ENCODE peak calls at places on chromosomes 6 and 20, in five cellular contexts. Y, C, U, S and Q are unnamed samples.

GRCh38 chr6:5672581-5673011 is 334.1 kb downstream of the NRN1 start:
- DNase-seq in Y (peak; percentile 90), C (no peak), U (peak; percentile 41), S (no peak), Q (no peak)

GRCh38 chr20:34201531-34201930 is 39.7 kb upstream of the ASIP start:
- DNase-seq in Y (no peak), C (no peak), U (no peak), S (no peak), Q (peak; percentile 89)

GRCh38 chr20:1491891-1492642 is 847 bp upstream of the SIRPB2 start:
- DNase-seq in Y (no peak), C (no peak), U (no peak), S (no peak), Q (no peak)

GRCh38 chr6:3825331-3825831 is 23.8 kb upstream of the FAM50B start:
- DNase-seq in Y (peak; percentile 32), C (peak; percentile 33), U (peak; percentile 72), S (no peak), Q (peak; percentile 69)

GRCh38 chr6:170096191-170096802 is 194.6 kb downstream of the DLL1 start:
- DNase-seq in Y (no peak), C (no peak), U (no peak), S (no peak), Q (no peak)

GRCh38 chr6:143233563-143234285 is 173.0 kb downstream of the AIG1 start:
- DNase-seq in Y (no peak), C (no peak), U (peak; percentile 19), S (peak; percentile 20), Q (no peak)

GRCh38 chr20:43666376-43667328 is at the start of gene MYBL2:
- DNase-seq in Y (peak; percentile 45), C (peak; percentile 29), U (peak; percentile 85), S (peak; percentile 73), Q (peak; percentile 82)

GRCh38 chr6:158762787-158763439 is 56.3 kb downstream of the EZR start:
- DNase-seq in Y (no peak), C (no peak), U (peak; percentile 62), S (no peak), Q (no peak)

GRCh38 chr20:62782893-62783278 is 13.4 kb upstream of the MRGBP start:
- DNase-seq in Y (no peak), C (no peak), U (no peak), S (no peak), Q (no peak)

GRCh38 chr6:145096846-145097245 is 638.5 kb downstream of the EPM2A start:
- DNase-seq in Y (no peak), C (no peak), U (no peak), S (no peak), Q (no peak)

GRCh38 chr6:105648276-105648675 is 245.4 kb upstream of the PREP start:
- DNase-seq in Y (no peak), C (no peak), U (peak; percentile 12), S (peak; percentile 1), Q (no peak)

DNA sequence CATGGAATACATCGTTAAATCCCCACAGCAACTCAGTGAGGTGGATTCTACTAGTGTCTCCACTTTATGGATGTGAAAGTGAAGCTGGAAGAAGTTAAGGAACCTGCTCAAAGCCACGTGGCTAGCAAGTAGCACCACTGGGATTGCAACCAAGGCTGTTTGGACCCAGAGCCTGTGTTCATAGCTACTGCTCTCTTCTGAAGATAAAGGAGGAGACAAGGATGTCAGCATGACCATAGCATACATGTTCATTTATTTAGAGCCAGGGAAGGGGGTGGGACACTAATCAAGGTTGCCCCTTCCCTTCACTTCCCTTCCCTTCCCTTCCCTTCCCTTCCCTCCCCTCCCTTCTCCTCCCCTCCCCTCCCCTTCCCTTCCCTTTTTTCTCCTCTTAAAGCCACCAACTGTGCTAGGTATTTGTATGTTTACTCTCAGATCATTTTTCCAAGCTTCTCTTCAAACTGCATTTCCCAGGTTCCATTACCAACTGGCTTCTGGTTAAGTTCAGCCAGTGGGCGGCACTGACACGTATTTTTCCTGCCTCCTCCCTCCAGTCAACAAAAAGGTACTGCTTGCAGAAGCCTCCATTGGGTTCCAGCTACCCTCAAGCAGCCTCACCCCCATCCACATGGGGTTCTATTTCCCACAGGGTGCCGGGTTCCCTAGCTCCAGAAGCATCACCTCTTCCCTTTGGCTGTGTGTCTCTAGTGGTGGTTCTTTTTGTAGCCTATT is 134.9 kb downstream of the BCAS1 start:
- DNase-seq in Y (no peak), C (no peak), U (peak; percentile 76), S (no peak), Q (no peak)
- H2AK5ac ChIP-seq in Y (peak overlapping the region; percentile 88), C (no peak overlapping the region), U (peak overlapping the region; percentile 91), S (no peak overlapping the region), Q (no peak overlapping the region)

GRCh38 chr6:33516726-33517125 is 62.4 kb downstream of the ZBTB9 start:
- DNase-seq in Y (no peak), C (no peak), U (no peak), S (no peak), Q (no peak)

GRCh38 chr6:33507261-33507660 is 52.9 kb downstream of the ZBTB9 start:
- DNase-seq in Y (no peak), C (no peak), U (no peak), S (no peak), Q (peak; percentile 31)

GRCh38 chr6:33508935-33509926 is 54.9 kb downstream of the ZBTB9 start:
- DNase-seq in Y (no peak), C (no peak), U (peak; percentile 38), S (no peak), Q (peak; percentile 34)

DNA sequence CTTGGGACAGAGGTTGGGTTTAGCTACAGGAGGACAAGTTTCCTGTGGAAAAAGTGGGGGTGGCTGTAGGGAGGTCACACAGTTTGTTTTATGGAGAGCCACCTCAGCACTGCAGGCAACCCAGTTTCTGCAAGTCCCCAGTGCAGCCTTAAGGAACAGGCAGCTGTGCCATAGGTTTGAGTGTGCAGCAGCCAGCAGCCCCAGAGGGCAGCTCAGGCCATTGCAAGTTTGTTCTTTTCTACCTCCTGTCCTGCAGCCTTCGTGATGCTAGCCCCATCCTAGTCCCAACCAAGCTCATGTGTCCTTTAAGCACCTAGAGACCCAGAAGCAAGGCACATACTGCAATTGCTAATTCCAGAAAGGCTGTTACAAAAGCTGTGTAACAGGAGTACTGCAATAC is 58.8 kb downstream of the ZBTB9 start:
- DNase-seq in Y (no peak), C (no peak), U (no peak), S (no peak), Q (no peak)
- H3K4me2 ChIP-seq in Y (no peak overlapping the region), C (no peak overlapping the region), U (no peak overlapping the region), S (no peak overlapping the region), Q (no peak overlapping the region)

GRCh38 chr6:151065027-151065815 is 174.5 kb upstream of the AKAP12 start:
- DNase-seq in Y (no peak), C (no peak), U (no peak), S (no peak), Q (no peak)

GRCh38 chr6:151069641-151070040 is 170.1 kb upstream of the AKAP12 start:
- DNase-seq in Y (no peak), C (no peak), U (no peak), S (no peak), Q (no peak)

GRCh38 chr6:151070666-151071065 is 169.1 kb upstream of the AKAP12 start:
- DNase-seq in Y (peak; percentile 92), C (no peak), U (no peak), S (no peak), Q (no peak)

GRCh38 chr6:151068761-151069312 is 170.9 kb upstream of the AKAP12 start:
- DNase-seq in Y (peak; percentile 62), C (no peak), U (no peak), S (no peak), Q (no peak)

GRCh38 chr6:151067684-151068596 is 171.8 kb upstream of the AKAP12 start:
- DNase-seq in Y (peak; percentile 97), C (no peak), U (no peak), S (no peak), Q (peak; percentile 78)
- H2BK120ac ChIP-seq in Y (peak overlapping the region; percentile 88), C (no peak overlapping the region), U (no peak overlapping the region), S (no peak overlapping the region), Q (no peak overlapping the region)

GRCh38 chr20:45342863-45343444 is 5.3 kb downstream of the SDC4 start:
- DNase-seq in Y (no peak), C (no peak), U (no peak), S (no peak), Q (no peak)

GRCh38 chr20:45340236-45340847 is 7.9 kb downstream of the SDC4 start:
- DNase-seq in Y (no peak), C (no peak), U (peak; percentile 58), S (no peak), Q (no peak)

GRCh38 chr20:45341939-45342862 is 6.0 kb downstream of the SDC4 start:
- DNase-seq in Y (peak; percentile 74), C (no peak), U (peak; percentile 98), S (no peak), Q (peak; percentile 80)

GRCh38 chr20:45340951-45341350 is 7.3 kb downstream of the SDC4 start:
- DNase-seq in Y (no peak), C (no peak), U (peak; percentile 64), S (no peak), Q (no peak)

DNA sequence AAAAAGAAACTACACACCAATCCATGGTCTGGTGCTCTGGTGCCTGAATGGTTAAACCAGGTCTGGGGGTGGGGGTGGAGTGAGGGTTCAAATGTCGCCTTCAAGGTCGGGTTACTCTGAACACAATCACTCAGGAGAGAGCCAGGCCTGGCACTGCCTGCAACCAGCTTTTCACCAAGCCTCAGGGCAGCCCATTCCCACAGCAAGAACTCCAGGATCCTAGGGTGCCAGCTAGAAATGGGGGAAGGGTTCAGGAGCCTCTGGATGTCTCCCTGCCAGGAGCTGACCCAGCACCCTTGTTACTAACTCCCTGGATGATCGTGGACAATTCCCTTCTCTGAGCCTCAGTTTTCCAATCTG is 6.7 kb downstream of the SDC4 start:
- DNase-seq in Y (no peak), C (no peak), U (no peak), S (no peak), Q (no peak)
- H2AK5ac ChIP-seq in Y (peak overlapping the region; percentile 59), C (peak overlapping the region; percentile 65), U (peak overlapping the region; percentile 17), S (no peak overlapping the region), Q (peak overlapping the region; percentile 80)

DNA sequence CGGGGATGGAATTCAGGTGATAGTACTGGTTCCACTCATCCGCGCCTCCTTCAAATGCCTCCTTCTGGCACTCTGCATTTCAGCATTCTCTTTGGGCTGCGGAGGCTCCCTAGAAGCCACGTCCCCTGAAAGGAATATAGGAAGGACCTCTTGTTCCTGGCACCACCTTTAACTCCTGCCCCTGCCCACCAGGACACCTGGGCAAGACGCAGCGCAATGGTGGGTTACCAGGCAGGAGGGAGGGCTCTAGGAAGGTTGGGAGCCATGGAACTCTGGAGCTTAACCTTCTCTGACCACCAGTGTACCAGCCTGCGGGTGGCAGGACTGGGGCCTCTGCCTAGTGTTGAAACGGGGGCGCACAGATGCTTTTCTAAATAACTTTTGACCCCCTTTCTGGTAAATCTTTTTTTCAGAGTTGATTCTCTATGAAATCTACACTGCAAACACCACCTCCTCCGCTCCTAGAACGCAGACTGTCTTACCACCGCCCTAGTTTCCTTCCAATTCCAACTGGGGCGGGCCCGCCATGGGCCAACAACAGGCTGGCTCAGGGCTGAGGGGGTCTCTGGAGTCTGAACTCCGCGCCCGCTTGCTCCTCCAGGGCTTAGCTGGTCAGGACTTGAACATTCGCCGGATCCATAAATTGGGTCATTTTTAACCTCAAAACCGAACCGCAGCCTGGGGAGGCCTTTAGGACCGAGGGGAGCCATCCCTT is 871 bp upstream of the SYNDIG1 start:
- DNase-seq in Y (no peak), C (no peak), U (no peak), S (no peak), Q (no peak)
- H3K4me2 ChIP-seq in Y (no peak overlapping the region), C (peak overlapping the region; percentile 99), U (peak overlapping the region; percentile 87), S (peak overlapping the region; percentile 84), Q (peak overlapping the region; percentile 90)